ENCODE peak calls at places on chromosome 21, in five cellular contexts. One of them, this sample, is unnamed. For H3K4me1, the result is how much of the 10 kb centered on the place peaks cover.

GRCh38 chr21:27104749-27105439 is 138.0 kb upstream of the ADAMTS5 start:
- DNase-seq in left ventricle myocardium inferior: no peak
- DNase-seq in left lung: no peak
- DNase-seq in mucosa of descending colon: no peak
- DNase-seq in neuronal stem cell: no peak
- DNase-seq in this sample: no peak

GRCh38 chr21:46662367-46662654 is 26.8 kb downstream of the PRMT2 start:
- DNase-seq in mucosa of descending colon: no peak
- DNase-seq in neuronal stem cell: no peak
- DNase-seq in left lung: no peak
- DNase-seq in left ventricle myocardium inferior: no peak
- DNase-seq in this sample: peak

GRCh38 chr21:16408280-16408669 is 678.5 kb downstream of the USP25 start:
- DNase-seq in left ventricle myocardium inferior: no peak
- DNase-seq in mucosa of descending colon: no peak
- DNase-seq in left lung: no peak
- DNase-seq in neuronal stem cell: no peak
- DNase-seq in this sample: no peak

GRCh38 chr21:26659181-26659580 is 86.1 kb upstream of the CYYR1 start:
- DNase-seq in neuronal stem cell: no peak
- DNase-seq in left ventricle myocardium inferior: no peak
- DNase-seq in left lung: no peak
- DNase-seq in mucosa of descending colon: no peak
- DNase-seq in this sample: no peak

GRCh38 chr21:17472592-17473271 is 40.1 kb upstream of the CXADR start:
- DNase-seq in left lung: no peak
- DNase-seq in mucosa of descending colon: no peak
- DNase-seq in left ventricle myocardium inferior: no peak
- DNase-seq in neuronal stem cell: no peak
- DNase-seq in this sample: no peak

GRCh38 chr21:25161571-25161970 is 445.7 kb downstream of the MRPL39 start:
- DNase-seq in neuronal stem cell: no peak
- DNase-seq in left ventricle myocardium inferior: no peak
- DNase-seq in mucosa of descending colon: no peak
- DNase-seq in left lung: no peak
- DNase-seq in this sample: no peak

GRCh38 chr21:35144978-35145377 is 95.9 kb upstream of the RUNX1 start:
- DNase-seq in left lung: no peak
- DNase-seq in mucosa of descending colon: no peak
- DNase-seq in neuronal stem cell: no peak
- DNase-seq in left ventricle myocardium inferior: no peak
- DNase-seq in this sample: no peak

GRCh38 chr21:22544747-22545146 is 1546.5 kb downstream of the NCAM2 start:
- DNase-seq in neuronal stem cell: no peak
- DNase-seq in left lung: no peak
- DNase-seq in left ventricle myocardium inferior: no peak
- DNase-seq in mucosa of descending colon: no peak
- DNase-seq in this sample: no peak

GRCh38 chr21:33403786-33404571 is 766 bp downstream of the IFNGR2 start:
- DNase-seq in neuronal stem cell: peak
- DNase-seq in left ventricle myocardium inferior: peak
- DNase-seq in mucosa of descending colon: peak
- DNase-seq in left lung: peak
- DNase-seq in this sample: peak

GRCh38 chr21:34029724-34030528 is 43.5 kb upstream of the MRPS6 start:
- DNase-seq in left ventricle myocardium inferior: no peak
- DNase-seq in left lung: no peak
- DNase-seq in neuronal stem cell: peak
- DNase-seq in mucosa of descending colon: no peak
- DNase-seq in this sample: peak

GRCh38 chr21:15793547-15794235 is 63.9 kb downstream of the USP25 start:
- DNase-seq in mucosa of descending colon: no peak
- DNase-seq in neuronal stem cell: no peak
- DNase-seq in left lung: no peak
- DNase-seq in left ventricle myocardium inferior: no peak
- DNase-seq in this sample: no peak

GRCh38 chr21:43317254-43317748 is 109.6 kb downstream of the SIK1 start:
- DNase-seq in mucosa of descending colon: no peak
- DNase-seq in neuronal stem cell: no peak
- DNase-seq in left ventricle myocardium inferior: no peak
- DNase-seq in left lung: no peak
- DNase-seq in this sample: no peak

GRCh38 chr21:43667191-43667904 is 8.0 kb downstream of the RRP1B start:
- DNase-seq in left ventricle myocardium inferior: no peak
- DNase-seq in mucosa of descending colon: no peak
- DNase-seq in neuronal stem cell: no peak
- DNase-seq in left lung: no peak
- DNase-seq in this sample: no peak

GRCh38 chr21:37668462-37669239 is 247.6 kb downstream of the KCNJ6 start:
- DNase-seq in neuronal stem cell: no peak
- DNase-seq in left lung: no peak
- DNase-seq in left ventricle myocardium inferior: no peak
- DNase-seq in mucosa of descending colon: no peak
- DNase-seq in this sample: no peak

GRCh38 chr21:43866233-43866632 is 1.2 kb downstream of the AGPAT3 start:
- DNase-seq in mucosa of descending colon: peak
- DNase-seq in neuronal stem cell: no peak
- DNase-seq in left lung: no peak
- DNase-seq in left ventricle myocardium inferior: peak
- DNase-seq in this sample: peak

GRCh38 chr21:35375115-35375514 is 326.0 kb upstream of the RUNX1 start:
- DNase-seq in neuronal stem cell: no peak
- DNase-seq in mucosa of descending colon: no peak
- DNase-seq in left ventricle myocardium inferior: no peak
- DNase-seq in left lung: no peak
- DNase-seq in this sample: peak

GRCh38 chr21:35578831-35579470 is 481.4 kb downstream of the SETD4 start:
- DNase-seq in mucosa of descending colon: no peak
- DNase-seq in left lung: no peak
- DNase-seq in left ventricle myocardium inferior: no peak
- DNase-seq in neuronal stem cell: no peak
- DNase-seq in this sample: no peak

GRCh38 chr21:37225440-37225839 is 41.7 kb downstream of the VPS26C start:
- DNase-seq in left lung: no peak
- DNase-seq in neuronal stem cell: no peak
- DNase-seq in mucosa of descending colon: no peak
- DNase-seq in left ventricle myocardium inferior: no peak
- DNase-seq in this sample: no peak

GRCh38 chr21:30924171-30924680 is 42.8 kb upstream of the KRTAP11-1 start:
- DNase-seq in mucosa of descending colon: no peak
- DNase-seq in left ventricle myocardium inferior: no peak
- DNase-seq in neuronal stem cell: no peak
- DNase-seq in left lung: no peak
- DNase-seq in this sample: no peak

GRCh38 chr21:35102488-35103407 is 53.6 kb upstream of the RUNX1 start:
- DNase-seq in left lung: peak
- DNase-seq in neuronal stem cell: no peak
- DNase-seq in mucosa of descending colon: peak
- DNase-seq in left ventricle myocardium inferior: peak
- DNase-seq in this sample: peak

GRCh38 chr21:36707763-36708511 is 9.0 kb downstream of the SIM2 start:
- DNase-seq in left lung: no peak
- DNase-seq in left ventricle myocardium inferior: no peak
- DNase-seq in mucosa of descending colon: no peak
- DNase-seq in neuronal stem cell: peak
- DNase-seq in this sample: no peak

GRCh38 chr21:14403681-14404318 is 20.9 kb upstream of the HSPA13 start:
- DNase-seq in left ventricle myocardium inferior: no peak
- DNase-seq in mucosa of descending colon: no peak
- DNase-seq in neuronal stem cell: no peak
- DNase-seq in left lung: no peak
- DNase-seq in this sample: no peak

GRCh38 chr21:28207776-28208175 is 784.9 kb downstream of the LTN1 start:
- DNase-seq in mucosa of descending colon: no peak
- DNase-seq in neuronal stem cell: no peak
- DNase-seq in left ventricle myocardium inferior: no peak
- DNase-seq in left lung: no peak
- DNase-seq in this sample: no peak

GRCh38 chr21:23644768-23645167 is 1962.5 kb downstream of the MRPL39 start:
- DNase-seq in neuronal stem cell: no peak
- DNase-seq in left ventricle myocardium inferior: no peak
- DNase-seq in left lung: no peak
- DNase-seq in mucosa of descending colon: no peak
- DNase-seq in this sample: no peak

GRCh38 chr21:43775795-43776430 is at the start of gene CSTB:
- DNase-seq in left ventricle myocardium inferior: peak
- DNase-seq in mucosa of descending colon: peak
- DNase-seq in neuronal stem cell: no peak
- DNase-seq in left lung: peak
- DNase-seq in this sample: peak

GRCh38 chr21:35779690-35780570 is 280.4 kb downstream of the SETD4 start:
- DNase-seq in left ventricle myocardium inferior: no peak
- DNase-seq in neuronal stem cell: no peak
- DNase-seq in left lung: no peak
- DNase-seq in mucosa of descending colon: no peak
- DNase-seq in this sample: no peak

GRCh38 chr21:43733529-43734071 is 14.7 kb downstream of the PDXK start:
- DNase-seq in mucosa of descending colon: no peak
- DNase-seq in left lung: peak
- DNase-seq in neuronal stem cell: no peak
- DNase-seq in left ventricle myocardium inferior: no peak
- DNase-seq in this sample: no peak

DNA sequence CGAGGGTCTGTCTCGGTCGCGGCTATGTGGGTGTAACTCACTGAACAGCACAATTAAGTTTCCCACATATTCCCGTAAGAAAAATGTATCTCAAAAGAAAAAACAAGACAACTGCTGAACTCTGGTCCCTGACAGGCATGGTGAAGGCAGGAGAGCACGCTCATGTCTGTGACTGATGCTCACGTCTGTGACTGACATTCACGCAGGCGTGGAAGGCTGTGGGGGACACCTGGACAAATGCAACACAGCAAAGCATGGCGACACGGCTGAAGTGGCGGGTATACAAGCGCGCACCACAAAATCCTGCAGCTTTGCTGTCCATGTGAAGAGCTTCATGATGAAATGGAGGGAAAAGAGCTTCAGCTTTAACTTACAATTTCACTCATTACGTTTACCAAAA is 6.0 kb downstream of the PTTG1IP start:
- DNase-seq in left ventricle myocardium inferior: no peak
- DNase-seq in left lung: no peak
- DNase-seq in mucosa of descending colon: no peak
- DNase-seq in neuronal stem cell: no peak
- DNase-seq in this sample: no peak
- H3K4me1 ChIP-seq in left ventricle myocardium inferior: half or more
- H3K4me1 ChIP-seq in left lung: half or more
- H3K4me1 ChIP-seq in mucosa of descending colon: under half
- H3K4me1 ChIP-seq in neuronal stem cell: under half
- H3K4me1 ChIP-seq in this sample: half or more

GRCh38 chr21:18705971-18706370 is 302.4 kb upstream of the TMPRSS15 start:
- DNase-seq in left lung: no peak
- DNase-seq in mucosa of descending colon: no peak
- DNase-seq in neuronal stem cell: no peak
- DNase-seq in left ventricle myocardium inferior: no peak
- DNase-seq in this sample: no peak
- H3K4me1 ChIP-seq in left lung: under half
- H3K4me1 ChIP-seq in mucosa of descending colon: under half
- H3K4me1 ChIP-seq in neuronal stem cell: under half
- H3K4me1 ChIP-seq in left ventricle myocardium inferior: under half
- H3K4me1 ChIP-seq in this sample: under half

DNA sequence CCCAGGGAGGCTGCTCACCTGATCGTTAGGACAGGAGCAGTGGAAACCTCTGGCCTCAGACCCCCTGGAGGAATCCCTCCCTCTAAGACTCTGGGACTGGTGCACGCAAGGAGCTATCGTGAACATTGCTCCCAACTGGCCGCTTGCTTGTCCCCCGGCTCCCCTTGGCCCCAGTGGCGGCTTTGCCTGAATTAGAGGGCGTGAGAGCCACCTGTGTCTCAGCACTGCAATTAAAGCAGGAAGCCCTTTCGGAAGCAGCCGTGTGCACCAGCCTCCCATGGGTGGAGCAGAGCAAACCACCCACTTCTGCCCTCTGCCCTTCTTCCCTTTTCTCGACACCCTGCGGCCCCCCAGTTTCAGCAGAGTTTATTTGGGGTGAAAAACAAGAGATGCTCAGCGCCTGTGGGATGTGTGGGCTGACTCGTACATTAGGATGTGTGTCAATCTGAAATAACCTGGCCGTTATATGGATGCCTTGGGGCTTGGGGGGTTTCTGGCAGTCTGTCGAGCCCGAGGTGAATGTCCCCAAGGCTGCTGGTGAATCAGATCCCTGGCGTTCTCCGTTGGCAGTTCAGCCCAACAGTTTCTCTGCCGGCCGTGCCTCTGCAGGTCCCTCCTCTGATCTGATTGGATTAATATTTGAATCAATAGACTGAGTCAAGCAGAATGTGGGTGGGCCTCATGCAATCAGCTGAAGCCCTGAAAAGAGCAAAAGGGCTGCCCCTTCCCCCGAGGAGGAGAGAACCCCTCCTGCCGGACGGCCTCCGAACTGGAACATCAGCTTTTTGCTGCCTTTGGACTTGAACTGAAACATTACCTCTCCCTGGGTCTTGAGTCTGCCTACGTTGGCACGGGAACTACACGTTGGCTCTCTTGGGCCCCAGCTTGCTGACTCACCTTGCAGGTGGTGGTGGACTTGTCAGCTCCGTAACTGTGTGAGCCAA is 7.3 kb upstream of the UMODL1 start:
- DNase-seq in left lung: peak
- DNase-seq in mucosa of descending colon: peak
- DNase-seq in neuronal stem cell: no peak
- DNase-seq in left ventricle myocardium inferior: no peak
- DNase-seq in this sample: no peak
- H3K4me1 ChIP-seq in left lung: under half
- H3K4me1 ChIP-seq in mucosa of descending colon: under half
- H3K4me1 ChIP-seq in neuronal stem cell: under half
- H3K4me1 ChIP-seq in left ventricle myocardium inferior: under half
- H3K4me1 ChIP-seq in this sample: under half

DNA sequence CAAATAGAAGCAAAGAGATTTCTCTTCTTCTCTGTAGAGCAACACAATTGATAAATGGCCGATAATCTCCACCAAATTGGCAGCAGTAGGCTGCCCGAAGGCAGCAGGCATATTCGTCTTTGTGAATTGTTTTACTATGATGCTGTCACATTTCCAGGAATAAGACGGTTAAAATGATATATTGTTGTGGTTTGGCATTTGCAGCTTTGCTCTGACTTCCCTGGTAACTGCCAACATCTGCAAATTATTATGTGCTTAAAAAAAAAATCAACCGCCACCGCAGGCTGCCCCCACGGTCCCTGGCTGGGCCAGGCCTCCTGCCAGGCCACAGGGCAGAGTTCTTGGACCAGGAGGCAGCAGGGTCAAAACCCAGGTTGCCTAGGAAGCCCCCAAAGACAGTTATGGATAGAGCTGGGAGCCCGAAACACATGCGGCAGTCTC is 179.3 kb downstream of the ETS2 start:
- DNase-seq in left lung: no peak
- DNase-seq in left ventricle myocardium inferior: no peak
- DNase-seq in mucosa of descending colon: no peak
- DNase-seq in neuronal stem cell: no peak
- DNase-seq in this sample: no peak
- H3K4me1 ChIP-seq in left lung: half or more
- H3K4me1 ChIP-seq in left ventricle myocardium inferior: half or more
- H3K4me1 ChIP-seq in mucosa of descending colon: under half
- H3K4me1 ChIP-seq in neuronal stem cell: under half
- H3K4me1 ChIP-seq in this sample: half or more